ENCODE peak calls at places on chromosome 12, in four cellular contexts. H is A549, P is lung, Q is choroid plexus epithelial cell. G is an unnamed sample.

GRCh38 chr12:50537538-50537919 is 32.7 kb downstream of the DIP2B start:
- DNase-seq in H (peak; percentile 30), P (no peak), Q (no peak), G (peak; percentile 75)

GRCh38 chr12:119468286-119468685 is 125.3 kb upstream of the TMEM233 start:
- DNase-seq in H (no peak), P (no peak), Q (no peak), G (no peak)

GRCh38 chr12:94147991-94148840 is at the start of gene PLXNC1:
- DNase-seq in H (peak; percentile 26), P (peak; percentile 68), Q (peak; percentile 67), G (peak; percentile 51)

GRCh38 chr12:123364532-123365140 is at the start of gene SBNO1:
- DNase-seq in H (peak; percentile 83), P (peak; percentile 88), Q (peak; percentile 92), G (peak; percentile 93)

GRCh38 chr12:96205909-96206308 is 11.7 kb downstream of the ELK3 start:
- DNase-seq in H (no peak), P (no peak), Q (no peak), G (no peak)

GRCh38 chr12:95724767-95725166 is 65.8 kb downstream of the NTN4 start:
- DNase-seq in H (no peak), P (no peak), Q (no peak), G (no peak)

GRCh38 chr12:45416161-45416560 is 200.3 kb downstream of the ANO6 start:
- DNase-seq in H (no peak), P (no peak), Q (no peak), G (no peak)

GRCh38 chr12:112285600-112286401 is 96.4 kb downstream of the HECTD4 start:
- DNase-seq in H (no peak), P (no peak), Q (no peak), G (no peak)

GRCh38 chr12:79983492-79983891 is 48.6 kb upstream of the PPP1R12A start:
- DNase-seq in H (no peak), P (no peak), Q (peak; percentile 21), G (peak; percentile 66)

GRCh38 chr12:2550470-2551090 is 244.2 kb upstream of the FKBP4 start:
- DNase-seq in H (no peak), P (no peak), Q (no peak), G (no peak)

GRCh38 chr12:76878045-76878898 is 547 bp downstream of the CSRP2 start:
- DNase-seq in H (peak; percentile 70), P (no peak), Q (peak; percentile 20), G (peak; percentile 11)

GRCh38 chr12:63400746-63401145 is 249.7 kb upstream of the AVPR1A start:
- DNase-seq in H (no peak), P (no peak), Q (peak; percentile 44), G (peak; percentile 92)

GRCh38 chr12:122886851-122887816 is 8.8 kb downstream of the VPS37B start:
- DNase-seq in H (peak; percentile 85), P (no peak), Q (peak; percentile 53), G (peak; percentile 70)

GRCh38 chr12:88575361-88575959 is 4.8 kb downstream of the KITLG start:
- DNase-seq in H (no peak), P (no peak), Q (peak; percentile 25), G (no peak)

GRCh38 chr12:66288121-66288520 is 14.2 kb upstream of the HELB start:
- DNase-seq in H (no peak), P (no peak), Q (no peak), G (no peak)

GRCh38 chr12:84689638-84690037 is 223.0 kb downstream of the SLC6A15 start:
- DNase-seq in H (no peak), P (no peak), Q (no peak), G (no peak)

GRCh38 chr12:41699658-41700057 is 445.0 kb downstream of the GXYLT1 start:
- DNase-seq in H (no peak), P (no peak), Q (no peak), G (no peak)

GRCh38 chr12:65597527-65597926 is 226.8 kb upstream of the HMGA2 start:
- DNase-seq in H (no peak), P (no peak), Q (peak; percentile 43), G (peak; percentile 20)

GRCh38 chr12:10661338-10661737 is 12.5 kb downstream of the STYK1 start:
- DNase-seq in H (no peak), P (no peak), Q (peak; percentile 23), G (peak; percentile 68)

GRCh38 chr12:69239922-69240624 is 704 bp downstream of the CPSF6 start:
- DNase-seq in H (peak; percentile 8), P (peak; percentile 46), Q (peak; percentile 23), G (peak; percentile 42)

GRCh38 chr12:55703976-55704761 is 3.5 kb downstream of the ITGA7 start:
- DNase-seq in H (no peak), P (no peak), Q (no peak), G (peak; percentile 52)

GRCh38 chr12:104590002-104590401 is 133.3 kb downstream of the CHST11 start:
- DNase-seq in H (no peak), P (no peak), Q (no peak), G (no peak)

GRCh38 chr12:123106640-123107359 is 44.1 kb downstream of the PITPNM2 start:
- DNase-seq in H (no peak), P (peak; percentile 42), Q (no peak), G (peak; percentile 21)

GRCh38 chr12:86264451-86265328 is 8.5 kb upstream of the MGAT4C start:
- DNase-seq in H (no peak), P (peak; percentile 57), Q (no peak), G (no peak)

GRCh38 chr12:104736307-104736706 is 221.8 kb downstream of the SLC41A2 start:
- DNase-seq in H (no peak), P (no peak), Q (peak; percentile 87), G (peak; percentile 89)

GRCh38 chr12:51749201-51749985 is 99.1 kb downstream of the FIGNL2 start:
- DNase-seq in H (no peak), P (no peak), Q (no peak), G (no peak)

GRCh38 chr12:66693901-66694513 is 15.1 kb upstream of the GRIP1 start:
- DNase-seq in H (peak; percentile 48), P (no peak), Q (peak; percentile 89), G (peak; percentile 80)

GRCh38 chr12:102542816-102543448 is 62.6 kb upstream of the IGF1 start:
- DNase-seq in H (no peak), P (no peak), Q (no peak), G (no peak)

GRCh38 chr12:102543931-102544485 is 63.6 kb upstream of the IGF1 start:
- DNase-seq in H (no peak), P (no peak), Q (no peak), G (no peak)

GRCh38 chr12:102539651-102540553 is 59.5 kb upstream of the IGF1 start:
- DNase-seq in H (peak; percentile 74), P (no peak), Q (peak; percentile 66), G (peak; percentile 56)

GRCh38 chr12:102540856-102541385 is 60.6 kb upstream of the IGF1 start:
- DNase-seq in H (no peak), P (no peak), Q (no peak), G (no peak)

DNA sequence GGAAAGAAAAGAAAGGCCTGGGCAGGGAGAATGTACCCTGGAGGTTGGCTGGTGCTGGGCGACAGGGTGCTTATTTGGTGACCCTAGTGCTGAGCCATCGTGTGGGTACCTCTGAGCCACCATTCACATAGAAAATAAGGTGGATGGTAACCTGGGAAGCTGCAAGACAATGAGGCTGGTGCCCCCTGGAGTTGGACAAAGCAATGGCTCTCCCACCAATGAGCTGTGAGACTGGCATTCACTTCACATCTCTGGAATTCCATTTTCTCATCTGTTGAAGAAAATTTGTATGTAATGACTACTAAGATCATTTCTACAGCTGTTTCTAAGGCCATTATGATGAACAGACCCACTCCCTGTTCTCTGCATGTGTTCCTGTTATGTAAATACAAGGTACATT is 63.1 kb upstream of the IGF1 start:
- DNase-seq in H (no peak), P (no peak), Q (no peak), G (no peak)
- TF ChIP-seq CTCF in H (no peak), P (no peak), Q (peak; percentile 26), G (no peak)

GRCh38 chr12:59283012-59283411 is 312.8 kb upstream of the SLC16A7 start:
- DNase-seq in H (no peak), P (no peak), Q (peak; percentile 2), G (no peak)
- H3K4me3 ChIP-seq in H (no peak overlapping the region), P (no peak overlapping the region), Q (no peak overlapping the region), G (no peak overlapping the region)

GRCh38 chr12:113724703-113725556 is 241.2 kb downstream of the RBM19 start:
- DNase-seq in H (no peak), P (no peak), Q (no peak), G (no peak)

GRCh38 chr12:113726254-113726819 is 239.8 kb downstream of the RBM19 start:
- DNase-seq in H (no peak), P (no peak), Q (no peak), G (no peak)

GRCh38 chr12:113725557-113725876 is 240.6 kb downstream of the RBM19 start:
- DNase-seq in H (no peak), P (no peak), Q (no peak), G (no peak)

GRCh38 chr12:113723631-113724030 is 242.5 kb downstream of the RBM19 start:
- DNase-seq in H (no peak), P (no peak), Q (no peak), G (no peak)

DNA sequence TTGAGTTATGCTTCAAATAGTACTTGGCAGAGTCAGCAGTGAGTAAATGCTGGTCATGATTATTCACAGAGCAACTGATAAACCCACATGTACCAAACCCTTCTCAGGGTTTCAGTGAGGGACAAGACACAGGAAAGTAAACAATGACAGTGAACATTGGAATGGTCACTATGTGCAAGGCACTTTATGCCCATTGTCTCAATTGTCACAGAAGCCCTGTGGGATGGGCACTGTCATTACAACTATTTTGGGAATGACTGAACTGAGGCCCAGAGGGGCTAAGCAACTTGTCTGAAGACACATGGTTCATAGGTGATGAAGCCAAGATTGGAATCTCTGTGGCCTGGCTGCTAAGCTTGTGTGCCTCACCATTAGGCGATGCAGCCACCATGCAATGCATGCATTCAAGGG is 238.5 kb downstream of the RBM19 start:
- DNase-seq in H (peak; percentile 71), P (no peak), Q (no peak), G (peak; percentile 66)
- TF ChIP-seq CTCF in H (no peak), P (no peak), Q (no peak), G (no peak)

DNA sequence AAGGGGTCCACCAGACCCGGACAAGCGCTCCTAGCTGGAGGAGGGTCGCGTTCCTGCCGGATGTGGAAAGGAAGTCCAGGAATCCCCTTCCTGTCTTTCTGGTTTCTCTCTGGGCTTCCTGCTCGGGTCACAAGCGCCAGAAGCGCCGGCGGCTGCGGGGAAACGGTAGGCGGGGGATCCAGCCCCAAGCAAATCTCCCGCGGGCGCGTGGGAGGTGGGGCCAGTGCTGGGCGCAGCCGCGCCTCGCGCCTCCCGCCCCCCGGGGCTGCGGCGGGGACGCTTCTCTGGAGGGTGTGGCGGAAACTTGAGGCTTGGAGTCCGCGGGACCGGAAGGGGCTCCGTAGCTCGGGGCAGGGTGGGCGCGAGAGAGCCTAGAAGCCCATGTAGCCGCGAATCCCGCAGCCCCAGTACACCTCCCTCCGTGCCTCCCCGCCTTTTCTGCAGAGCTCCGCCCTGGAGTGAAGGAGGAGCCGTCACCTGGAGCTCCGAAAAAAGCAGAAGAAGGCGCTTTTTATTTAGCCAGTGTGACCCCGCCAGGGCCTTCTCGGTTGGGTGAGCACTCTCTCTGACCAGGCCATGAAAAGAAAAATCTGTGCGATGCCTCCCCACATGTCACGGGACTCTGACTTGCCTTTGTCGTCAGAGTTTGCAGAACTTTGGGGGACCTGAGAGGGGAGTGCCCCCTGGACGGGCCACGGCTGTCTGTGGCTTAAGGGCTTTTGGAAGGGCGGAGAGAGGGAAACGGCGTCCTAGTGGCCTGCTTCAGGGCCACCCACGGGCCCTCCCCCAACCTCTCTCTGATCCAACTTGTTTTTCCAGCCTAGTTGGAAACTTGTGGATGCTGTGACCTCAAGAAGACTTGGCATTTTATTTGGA is 21.4 kb upstream of the CLEC2D start:
- DNase-seq in H (peak; percentile 83), P (peak; percentile 78), Q (peak; percentile 78), G (peak; percentile 65)
- H3K4me3 ChIP-seq in H (peak overlapping the region; percentile 74), P (peak overlapping the region; percentile 62), Q (peak overlapping the region; percentile 71), G (peak overlapping the region; percentile 64)

GRCh38 chr12:70824511-70824910 is 96.0 kb downstream of the PTPRR start:
- DNase-seq in H (no peak), P (no peak), Q (no peak), G (no peak)
- TF ChIP-seq CTCF in H (no peak), P (no peak), Q (no peak), G (no peak)